ENCODE peak calls at places on chromosome 3, in eight cellular contexts. One of them, this sample, is unnamed.
A peak's percentile ranks its signal among the peaks of the same experiment; 100 is the strongest.

GRCh38 chr3:94069242-94069813 is 6.5 kb downstream of the NSUN3 start:
- DNase-seq in NAMALWA: peak; percentile 42
- DNase-seq in naive thymus-derived CD4-positive, alpha-beta T cell: no peak
- DNase-seq in fibroblast of lung: peak; percentile 17
- DNase-seq in foreskin fibroblast: peak; percentile 34
- DNase-seq in central memory CD4-positive, alpha-beta T cell: peak; percentile 15
- DNase-seq in DMS153: no peak
- DNase-seq in activated CD4-positive, alpha-beta T cell treated with anti-CD3 and anti-CD28 coated beads for 1 hour: no peak
- DNase-seq in this sample: no peak

GRCh38 chr3:188539631-188540194 is 385.8 kb downstream of the LPP start:
- DNase-seq in central memory CD4-positive, alpha-beta T cell: no peak
- DNase-seq in NAMALWA: no peak
- DNase-seq in foreskin fibroblast: no peak
- DNase-seq in activated CD4-positive, alpha-beta T cell treated with anti-CD3 and anti-CD28 coated beads for 1 hour: no peak
- DNase-seq in fibroblast of lung: peak; percentile 47
- DNase-seq in DMS153: no peak
- DNase-seq in naive thymus-derived CD4-positive, alpha-beta T cell: no peak
- DNase-seq in this sample: no peak

GRCh38 chr3:188207941-188208750 is 54.2 kb downstream of the LPP start:
- DNase-seq in central memory CD4-positive, alpha-beta T cell: no peak
- DNase-seq in fibroblast of lung: peak; percentile 51
- DNase-seq in naive thymus-derived CD4-positive, alpha-beta T cell: no peak
- DNase-seq in DMS153: no peak
- DNase-seq in foreskin fibroblast: no peak
- DNase-seq in activated CD4-positive, alpha-beta T cell treated with anti-CD3 and anti-CD28 coated beads for 1 hour: no peak
- DNase-seq in NAMALWA: no peak
- DNase-seq in this sample: no peak

GRCh38 chr3:52218454-52218853 is 7.0 kb downstream of the TLR9 start:
- DNase-seq in central memory CD4-positive, alpha-beta T cell: no peak
- DNase-seq in foreskin fibroblast: no peak
- DNase-seq in fibroblast of lung: no peak
- DNase-seq in activated CD4-positive, alpha-beta T cell treated with anti-CD3 and anti-CD28 coated beads for 1 hour: no peak
- DNase-seq in DMS153: no peak
- DNase-seq in naive thymus-derived CD4-positive, alpha-beta T cell: no peak
- DNase-seq in NAMALWA: no peak
- DNase-seq in this sample: no peak

GRCh38 chr3:86948840-86949239 is 42.1 kb downstream of the VGLL3 start:
- DNase-seq in foreskin fibroblast: peak; percentile 85
- DNase-seq in naive thymus-derived CD4-positive, alpha-beta T cell: no peak
- DNase-seq in fibroblast of lung: peak; percentile 87
- DNase-seq in DMS153: no peak
- DNase-seq in central memory CD4-positive, alpha-beta T cell: no peak
- DNase-seq in NAMALWA: no peak
- DNase-seq in activated CD4-positive, alpha-beta T cell treated with anti-CD3 and anti-CD28 coated beads for 1 hour: no peak
- DNase-seq in this sample: no peak

GRCh38 chr3:65605876-65606432 is 432.8 kb downstream of the MAGI1 start:
- DNase-seq in activated CD4-positive, alpha-beta T cell treated with anti-CD3 and anti-CD28 coated beads for 1 hour: no peak
- DNase-seq in naive thymus-derived CD4-positive, alpha-beta T cell: no peak
- DNase-seq in DMS153: no peak
- DNase-seq in fibroblast of lung: no peak
- DNase-seq in NAMALWA: no peak
- DNase-seq in foreskin fibroblast: peak; percentile 19
- DNase-seq in central memory CD4-positive, alpha-beta T cell: no peak
- DNase-seq in this sample: no peak

GRCh38 chr3:161854232-161854771 is 357.7 kb downstream of the OTOL1 start:
- DNase-seq in DMS153: peak; percentile 63
- DNase-seq in naive thymus-derived CD4-positive, alpha-beta T cell: no peak
- DNase-seq in central memory CD4-positive, alpha-beta T cell: no peak
- DNase-seq in fibroblast of lung: peak; percentile 93
- DNase-seq in foreskin fibroblast: peak; percentile 66
- DNase-seq in NAMALWA: peak; percentile 63
- DNase-seq in activated CD4-positive, alpha-beta T cell treated with anti-CD3 and anti-CD28 coated beads for 1 hour: no peak
- DNase-seq in this sample: peak; percentile 39

GRCh38 chr3:168847293-168847883 is 751.7 kb upstream of the GOLIM4 start:
- DNase-seq in naive thymus-derived CD4-positive, alpha-beta T cell: no peak
- DNase-seq in NAMALWA: peak; percentile 64
- DNase-seq in activated CD4-positive, alpha-beta T cell treated with anti-CD3 and anti-CD28 coated beads for 1 hour: no peak
- DNase-seq in DMS153: peak; percentile 19
- DNase-seq in fibroblast of lung: peak; percentile 24
- DNase-seq in central memory CD4-positive, alpha-beta T cell: no peak
- DNase-seq in foreskin fibroblast: peak; percentile 78
- DNase-seq in this sample: no peak

GRCh38 chr3:167626490-167626889 is 27.3 kb downstream of the WDR49 start:
- DNase-seq in NAMALWA: no peak
- DNase-seq in fibroblast of lung: no peak
- DNase-seq in DMS153: no peak
- DNase-seq in naive thymus-derived CD4-positive, alpha-beta T cell: no peak
- DNase-seq in central memory CD4-positive, alpha-beta T cell: no peak
- DNase-seq in foreskin fibroblast: no peak
- DNase-seq in activated CD4-positive, alpha-beta T cell treated with anti-CD3 and anti-CD28 coated beads for 1 hour: no peak
- DNase-seq in this sample: no peak

GRCh38 chr3:182486459-182486858 is 306.8 kb upstream of the ATP11B start:
- DNase-seq in foreskin fibroblast: no peak
- DNase-seq in NAMALWA: no peak
- DNase-seq in central memory CD4-positive, alpha-beta T cell: no peak
- DNase-seq in fibroblast of lung: no peak
- DNase-seq in DMS153: no peak
- DNase-seq in naive thymus-derived CD4-positive, alpha-beta T cell: no peak
- DNase-seq in activated CD4-positive, alpha-beta T cell treated with anti-CD3 and anti-CD28 coated beads for 1 hour: no peak
- DNase-seq in this sample: no peak

GRCh38 chr3:5218815-5219214 is 31.3 kb downstream of the EDEM1 start:
- DNase-seq in naive thymus-derived CD4-positive, alpha-beta T cell: no peak
- DNase-seq in DMS153: no peak
- DNase-seq in central memory CD4-positive, alpha-beta T cell: no peak
- DNase-seq in foreskin fibroblast: no peak
- DNase-seq in fibroblast of lung: no peak
- DNase-seq in NAMALWA: no peak
- DNase-seq in activated CD4-positive, alpha-beta T cell treated with anti-CD3 and anti-CD28 coated beads for 1 hour: no peak
- DNase-seq in this sample: no peak

GRCh38 chr3:43695443-43695842 is 4.7 kb downstream of the ABHD5 start:
- DNase-seq in activated CD4-positive, alpha-beta T cell treated with anti-CD3 and anti-CD28 coated beads for 1 hour: no peak
- DNase-seq in NAMALWA: no peak
- DNase-seq in central memory CD4-positive, alpha-beta T cell: no peak
- DNase-seq in fibroblast of lung: peak; percentile 65
- DNase-seq in DMS153: no peak
- DNase-seq in naive thymus-derived CD4-positive, alpha-beta T cell: no peak
- DNase-seq in foreskin fibroblast: peak; percentile 87
- DNase-seq in this sample: no peak

GRCh38 chr3:113034011-113034410 is 43.2 kb downstream of the GTPBP8 start:
- DNase-seq in naive thymus-derived CD4-positive, alpha-beta T cell: no peak
- DNase-seq in fibroblast of lung: no peak
- DNase-seq in NAMALWA: no peak
- DNase-seq in DMS153: no peak
- DNase-seq in activated CD4-positive, alpha-beta T cell treated with anti-CD3 and anti-CD28 coated beads for 1 hour: no peak
- DNase-seq in central memory CD4-positive, alpha-beta T cell: no peak
- DNase-seq in foreskin fibroblast: peak; percentile 66
- DNase-seq in this sample: no peak

GRCh38 chr3:149180057-149180573 is 41.5 kb downstream of the CP start:
- DNase-seq in DMS153: peak; percentile 6
- DNase-seq in foreskin fibroblast: peak; percentile 99
- DNase-seq in activated CD4-positive, alpha-beta T cell treated with anti-CD3 and anti-CD28 coated beads for 1 hour: no peak
- DNase-seq in naive thymus-derived CD4-positive, alpha-beta T cell: no peak
- DNase-seq in fibroblast of lung: peak; percentile 99
- DNase-seq in central memory CD4-positive, alpha-beta T cell: no peak
- DNase-seq in NAMALWA: no peak
- DNase-seq in this sample: peak; percentile 97

GRCh38 chr3:140438736-140439505 is 238.9 kb upstream of the TRIM42 start:
- DNase-seq in fibroblast of lung: no peak
- DNase-seq in foreskin fibroblast: no peak
- DNase-seq in activated CD4-positive, alpha-beta T cell treated with anti-CD3 and anti-CD28 coated beads for 1 hour: no peak
- DNase-seq in naive thymus-derived CD4-positive, alpha-beta T cell: no peak
- DNase-seq in DMS153: no peak
- DNase-seq in central memory CD4-positive, alpha-beta T cell: no peak
- DNase-seq in NAMALWA: no peak
- DNase-seq in this sample: peak; percentile 40

GRCh38 chr3:183653209-183654064 is 18.0 kb downstream of the KLHL24 start:
- DNase-seq in activated CD4-positive, alpha-beta T cell treated with anti-CD3 and anti-CD28 coated beads for 1 hour: no peak
- DNase-seq in foreskin fibroblast: peak; percentile 17
- DNase-seq in DMS153: no peak
- DNase-seq in fibroblast of lung: no peak
- DNase-seq in naive thymus-derived CD4-positive, alpha-beta T cell: no peak
- DNase-seq in central memory CD4-positive, alpha-beta T cell: no peak
- DNase-seq in NAMALWA: peak; percentile 45
- DNase-seq in this sample: no peak

GRCh38 chr3:123708531-123708930 is 123.7 kb upstream of the HACD2 start:
- DNase-seq in DMS153: no peak
- DNase-seq in naive thymus-derived CD4-positive, alpha-beta T cell: no peak
- DNase-seq in fibroblast of lung: no peak
- DNase-seq in foreskin fibroblast: no peak
- DNase-seq in central memory CD4-positive, alpha-beta T cell: no peak
- DNase-seq in activated CD4-positive, alpha-beta T cell treated with anti-CD3 and anti-CD28 coated beads for 1 hour: no peak
- DNase-seq in NAMALWA: no peak
- DNase-seq in this sample: no peak

This sample was measured in MG63.